ENCODE peak calls at places on chromosomes 13 and 19, in four cellular contexts. G is GM12891, Y is H1, Q is HepG2. L is an unnamed sample.

GRCh38 chr19:41427647-41428480 is 690 bp upstream of the B3GNT8 start:
- DNase-seq in G (no peak), Y (peak; percentile 68), Q (no peak), L (no peak)

GRCh38 chr13:29791997-29792775 is 58.2 kb downstream of the UBL3 start:
- DNase-seq in G (no peak), Y (no peak), Q (no peak), L (no peak)

GRCh38 chr19:34173145-34173956 is 1.0 kb downstream of the LSM14A start:
- DNase-seq in G (no peak), Y (peak; percentile 55), Q (peak; percentile 82), L (no peak)

GRCh38 chr13:91596832-91597231 is 198.4 kb downstream of the GPC5 start:
- DNase-seq in G (no peak), Y (no peak), Q (no peak), L (no peak)

GRCh38 chr19:56174086-56174485 is 1.7 kb upstream of the GALP start:
- DNase-seq in G (no peak), Y (no peak), Q (no peak), L (no peak)

GRCh38 chr19:29524912-29525870 is 603 bp upstream of the VSTM2B start:
- DNase-seq in G (no peak), Y (peak; percentile 83), Q (no peak), L (no peak)

GRCh38 chr13:108427355-108427754 is 157.8 kb downstream of the TNFSF13B start:
- DNase-seq in G (no peak), Y (no peak), Q (no peak), L (no peak)

GRCh38 chr19:18865973-18866799 is 29.8 kb downstream of the CERS1 start:
- DNase-seq in G (peak; percentile 97), Y (peak; percentile 96), Q (peak; percentile 35), L (peak; percentile 87)

GRCh38 chr19:3465552-3465951 is 14.8 kb downstream of the SMIM24 start:
- DNase-seq in G (no peak), Y (no peak), Q (no peak), L (no peak)

GRCh38 chr19:46495789-46496099 is at the start of gene PNMA8B:
- DNase-seq in G (peak; percentile 70), Y (peak; percentile 94), Q (no peak), L (no peak)

GRCh38 chr13:32086791-32087441 is 55.3 kb downstream of the FRY start:
- DNase-seq in G (no peak), Y (no peak), Q (no peak), L (no peak)

GRCh38 chr19:8145969-8146368 is 3.4 kb downstream of the FBN3 start:
- DNase-seq in G (no peak), Y (no peak), Q (no peak), L (no peak)

GRCh38 chr13:27960362-27961226 is 8.5 kb downstream of the CDX2 start:
- DNase-seq in G (no peak), Y (peak; percentile 95), Q (peak; percentile 97), L (no peak)

GRCh38 chr19:35641515-35642151 is at the start of gene ETV2:
- DNase-seq in G (no peak), Y (peak; percentile 80), Q (no peak), L (no peak)

DNA sequence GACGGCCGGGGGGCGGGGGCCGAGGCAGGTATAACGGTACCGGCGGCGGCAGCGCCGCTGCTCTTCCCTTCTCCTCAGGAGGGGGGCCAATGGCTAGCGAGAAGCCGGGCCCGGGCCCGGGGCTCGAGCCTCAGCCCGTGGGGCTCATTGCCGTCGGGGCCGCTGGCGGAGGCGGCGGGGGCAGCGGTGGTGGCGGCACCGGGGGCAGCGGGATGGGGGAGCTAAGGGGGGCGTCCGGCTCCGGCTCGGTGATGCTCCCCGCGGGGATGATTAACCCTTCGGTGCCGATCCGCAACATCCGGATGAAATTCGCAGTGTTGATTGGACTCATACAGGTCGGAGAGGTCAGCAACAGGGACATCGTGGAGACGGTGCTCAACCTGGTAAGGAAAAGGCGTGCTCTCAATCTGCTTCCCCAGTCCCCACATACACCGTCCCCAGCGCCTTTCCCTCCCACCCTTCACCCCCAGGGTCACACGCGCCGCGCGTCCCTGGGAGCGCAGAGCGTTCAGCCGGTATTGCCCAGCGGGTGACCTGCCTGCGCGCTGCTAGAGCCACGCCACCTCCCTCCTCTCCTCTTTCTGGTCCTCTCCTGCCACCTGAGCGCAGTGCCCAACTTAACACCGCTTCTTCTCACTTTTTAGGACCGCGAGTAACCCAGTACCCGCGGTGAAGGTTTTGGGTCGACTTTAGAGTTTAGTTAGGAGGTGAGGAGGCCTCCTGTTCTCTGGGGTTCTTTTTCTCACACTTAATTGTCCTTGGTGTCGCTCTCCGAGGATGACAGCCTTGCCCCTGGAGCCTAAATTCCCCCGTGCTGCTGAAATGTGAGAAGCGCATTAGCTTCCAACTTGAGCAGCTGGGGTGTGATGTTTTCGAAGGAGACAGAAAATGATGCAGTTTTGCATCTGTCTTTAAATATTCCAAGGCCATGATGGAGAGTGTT is 933 bp downstream of the NBEA start:
- DNase-seq in G (no peak), Y (peak; percentile 63), Q (no peak), L (peak; percentile 3)
- TF ChIP-seq TAF1 in G (no peak), Y (no peak), Q (no peak), L (no peak)

GRCh38 chr19:4518345-4519171 is at the start of gene PLIN4:
- DNase-seq in G (no peak), Y (peak; percentile 54), Q (peak; percentile 66), L (no peak)
- TF ChIP-seq POLR2A in G (no peak), Y (no peak), Q (peak; percentile 50), L (no peak)

GRCh38 chr13:88456155-88456554 is 785.0 kb downstream of the SLITRK5 start:
- DNase-seq in G (no peak), Y (no peak), Q (no peak), L (no peak)
- TF ChIP-seq POLR2AphosphoS5 in G (no peak), Y (no peak), Q (no peak), L (no peak)

DNA sequence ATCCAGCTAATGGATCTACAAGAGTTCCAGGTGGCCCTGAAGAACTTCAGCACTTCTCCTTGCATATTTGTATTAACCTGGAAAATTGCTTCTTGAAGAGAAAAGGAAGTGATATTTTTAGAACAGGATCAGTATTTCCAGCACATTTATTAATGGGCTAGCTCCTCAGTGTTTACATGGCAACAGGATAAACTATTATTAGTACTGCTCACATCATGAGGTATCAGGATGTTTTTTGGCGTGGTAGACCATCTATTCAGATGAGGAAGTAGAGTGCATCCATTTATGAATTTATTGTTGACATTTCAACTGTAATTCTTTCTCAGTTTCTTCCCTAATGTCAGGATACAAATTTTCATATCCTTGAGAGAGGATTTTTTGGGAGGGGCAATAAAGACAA is 144.4 kb downstream of the KCNRG start:
- DNase-seq in G (no peak), Y (no peak), Q (no peak), L (no peak)
- TF ChIP-seq TAF1 in G (no peak), Y (no peak), Q (no peak), L (no peak)

GRCh38 chr19:16544468-16545231 is 2.4 kb upstream of the CHERP start:
- DNase-seq in G (no peak), Y (no peak), Q (no peak), L (no peak)

GRCh38 chr19:16541526-16542044 is 652 bp downstream of the CHERP start:
- DNase-seq in G (no peak), Y (no peak), Q (no peak), L (no peak)

GRCh38 chr19:16540948-16541347 is 1.3 kb downstream of the CHERP start:
- DNase-seq in G (no peak), Y (no peak), Q (peak; percentile 35), L (no peak)

GRCh38 chr19:16542894-16543498 is 759 bp upstream of the CHERP start:
- DNase-seq in G (no peak), Y (no peak), Q (no peak), L (no peak)

GRCh38 chr19:16542045-16542893 is at the start of gene CHERP:
- DNase-seq in G (peak; percentile 92), Y (peak; percentile 93), Q (peak; percentile 87), L (peak; percentile 85)
- TF ChIP-seq POLR2A in G (peak; percentile 81), Y (peak; percentile 63), Q (peak; percentile 95), L (peak; percentile 86)

DNA sequence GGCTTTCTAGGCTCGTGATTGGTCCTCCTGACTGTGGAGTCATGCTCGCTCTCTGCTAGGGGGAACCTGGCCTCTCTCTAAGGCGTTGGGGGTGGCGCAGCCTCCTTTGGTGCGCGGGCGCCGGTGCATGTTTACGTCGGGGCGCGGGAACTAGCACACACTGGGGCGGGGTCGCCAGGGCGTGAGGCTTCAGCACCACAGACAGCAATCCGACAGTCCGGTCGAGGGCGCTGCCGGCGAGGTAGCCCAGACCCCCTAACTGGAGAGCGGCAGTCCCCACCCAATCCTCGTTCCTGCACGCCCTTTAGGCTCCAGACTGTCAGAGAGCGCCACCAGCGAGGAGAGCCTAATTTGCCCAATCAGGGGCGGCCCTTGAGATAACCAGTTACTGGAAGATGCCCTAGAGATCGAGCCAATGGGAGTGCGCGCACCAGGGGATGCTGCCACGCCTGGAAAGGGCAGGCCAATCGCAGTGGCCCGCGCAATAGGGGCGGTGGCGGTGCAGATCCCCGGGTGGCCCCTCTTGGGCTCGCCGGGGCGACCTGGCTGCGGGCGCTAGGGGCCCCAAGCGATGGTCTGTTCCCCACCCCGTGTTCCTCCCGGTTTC is 1.0 kb upstream of the ELAVL3 start:
- DNase-seq in G (peak; percentile 77), Y (peak; percentile 90), Q (peak; percentile 52), L (peak; percentile 88)
- TF ChIP-seq POLR2AphosphoS5 in G (no peak), Y (no peak), Q (no peak), L (no peak)

GRCh38 chr19:57907394-57907793 is 9.0 kb downstream of the ZNF417 start:
- DNase-seq in G (no peak), Y (no peak), Q (no peak), L (no peak)
- TF ChIP-seq TAF1 in G (no peak), Y (no peak), Q (no peak), L (no peak)

GRCh38 chr13:52978989-52979388 is 49.6 kb upstream of the OLFM4 start:
- DNase-seq in G (no peak), Y (no peak), Q (no peak), L (no peak)
- TF ChIP-seq POLR2A in G (no peak), Y (no peak), Q (no peak), L (no peak)

GRCh38 chr13:33107403-33107760 is 91.2 kb downstream of the KL start:
- DNase-seq in G (no peak), Y (no peak), Q (no peak), L (no peak)

GRCh38 chr13:33105387-33106005 is 89.3 kb downstream of the KL start:
- DNase-seq in G (no peak), Y (no peak), Q (no peak), L (no peak)

GRCh38 chr13:33108620-33109019 is 92.4 kb downstream of the KL start:
- DNase-seq in G (no peak), Y (no peak), Q (no peak), L (no peak)

GRCh38 chr13:33109319-33109718 is 93.1 kb downstream of the KL start:
- DNase-seq in G (no peak), Y (no peak), Q (no peak), L (no peak)

GRCh38 chr13:33106656-33107402 is 90.6 kb downstream of the KL start:
- DNase-seq in G (no peak), Y (no peak), Q (no peak), L (no peak)
- TF ChIP-seq POLR2AphosphoS5 in G (no peak), Y (no peak), Q (no peak), L (no peak)

GRCh38 chr19:17125728-17126677 is 50.4 kb downstream of the MYO9B start:
- DNase-seq in G (peak; percentile 68), Y (no peak), Q (no peak), L (peak; percentile 71)
- TF ChIP-seq TAF1 in G (no peak), Y (no peak), Q (no peak), L (no peak)